ENCODE peak calls at places on chromosome 1, in seven cellular contexts. One of them, this sample, is unnamed. For H3K27me3, the result is how much of the 10 kb centered on the place peaks cover.

GRCh38 chr1:110390692-110391232 is at the start of gene SLC16A4:
- DNase-seq in mesendoderm: peak
- DNase-seq in stomach: no peak
- DNase-seq in right lobe of liver: no peak
- DNase-seq in dorsolateral prefrontal cortex: peak
- DNase-seq in body of pancreas: no peak
- DNase-seq in tibial artery: no peak
- DNase-seq in this sample: no peak

GRCh38 chr1:5718716-5719632 is 273.3 kb downstream of the NPHP4 start:
- DNase-seq in mesendoderm: peak
- DNase-seq in stomach: peak
- DNase-seq in right lobe of liver: no peak
- DNase-seq in dorsolateral prefrontal cortex: no peak
- DNase-seq in body of pancreas: no peak
- DNase-seq in tibial artery: peak
- DNase-seq in this sample: peak

GRCh38 chr1:236908669-236909068 is 95.6 kb downstream of the MT1HL1 start:
- DNase-seq in mesendoderm: no peak
- DNase-seq in stomach: no peak
- DNase-seq in right lobe of liver: no peak
- DNase-seq in dorsolateral prefrontal cortex: no peak
- DNase-seq in body of pancreas: no peak
- DNase-seq in tibial artery: no peak
- DNase-seq in this sample: no peak

GRCh38 chr1:155648207-155649147 is 38.5 kb downstream of the MSTO1 start:
- DNase-seq in mesendoderm: peak
- DNase-seq in stomach: peak
- DNase-seq in right lobe of liver: no peak
- DNase-seq in dorsolateral prefrontal cortex: no peak
- DNase-seq in body of pancreas: no peak
- DNase-seq in tibial artery: no peak
- DNase-seq in this sample: no peak

GRCh38 chr1:15884477-15884876 is 37.0 kb downstream of the SPEN start:
- DNase-seq in mesendoderm: no peak
- DNase-seq in stomach: no peak
- DNase-seq in right lobe of liver: no peak
- DNase-seq in dorsolateral prefrontal cortex: no peak
- DNase-seq in body of pancreas: no peak
- DNase-seq in tibial artery: no peak
- DNase-seq in this sample: no peak

GRCh38 chr1:11099310-11100148 is at the start of gene EXOSC10:
- DNase-seq in mesendoderm: peak
- DNase-seq in stomach: peak
- DNase-seq in right lobe of liver: peak
- DNase-seq in dorsolateral prefrontal cortex: peak
- DNase-seq in body of pancreas: peak
- DNase-seq in tibial artery: peak
- DNase-seq in this sample: peak

GRCh38 chr1:14896381-14897079 is 257.0 kb upstream of the TMEM51 start:
- DNase-seq in mesendoderm: peak
- DNase-seq in stomach: no peak
- DNase-seq in right lobe of liver: no peak
- DNase-seq in dorsolateral prefrontal cortex: no peak
- DNase-seq in body of pancreas: no peak
- DNase-seq in tibial artery: no peak
- DNase-seq in this sample: no peak

GRCh38 chr1:26363549-26364448 is 8.8 kb downstream of the ZNF683 start:
- DNase-seq in mesendoderm: peak
- DNase-seq in stomach: peak
- DNase-seq in right lobe of liver: peak
- DNase-seq in dorsolateral prefrontal cortex: peak
- DNase-seq in body of pancreas: peak
- DNase-seq in tibial artery: peak
- DNase-seq in this sample: peak

GRCh38 chr1:224852901-224853568 is 76.4 kb upstream of the DNAH14 start:
- DNase-seq in mesendoderm: peak
- DNase-seq in stomach: no peak
- DNase-seq in right lobe of liver: no peak
- DNase-seq in dorsolateral prefrontal cortex: no peak
- DNase-seq in body of pancreas: no peak
- DNase-seq in tibial artery: no peak
- DNase-seq in this sample: no peak

GRCh38 chr1:34362949-34363348 is 186.2 kb downstream of the C1orf94 start:
- DNase-seq in mesendoderm: no peak
- DNase-seq in stomach: no peak
- DNase-seq in right lobe of liver: no peak
- DNase-seq in dorsolateral prefrontal cortex: no peak
- DNase-seq in body of pancreas: no peak
- DNase-seq in tibial artery: no peak
- DNase-seq in this sample: no peak

GRCh38 chr1:2935184-2935583 is 86.1 kb upstream of the ACTRT2 start:
- DNase-seq in mesendoderm: no peak
- DNase-seq in stomach: no peak
- DNase-seq in right lobe of liver: peak
- DNase-seq in dorsolateral prefrontal cortex: no peak
- DNase-seq in body of pancreas: no peak
- DNase-seq in tibial artery: no peak
- DNase-seq in this sample: no peak

GRCh38 chr1:2932671-2933350 is 88.5 kb upstream of the ACTRT2 start:
- DNase-seq in mesendoderm: no peak
- DNase-seq in stomach: no peak
- DNase-seq in right lobe of liver: peak
- DNase-seq in dorsolateral prefrontal cortex: no peak
- DNase-seq in body of pancreas: no peak
- DNase-seq in tibial artery: no peak
- DNase-seq in this sample: peak

GRCh38 chr1:2934173-2934540 is 87.1 kb upstream of the ACTRT2 start:
- DNase-seq in mesendoderm: no peak
- DNase-seq in stomach: no peak
- DNase-seq in right lobe of liver: peak
- DNase-seq in dorsolateral prefrontal cortex: no peak
- DNase-seq in body of pancreas: no peak
- DNase-seq in tibial artery: no peak
- DNase-seq in this sample: peak

GRCh38 chr1:2934642-2935081 is 86.6 kb upstream of the ACTRT2 start:
- DNase-seq in mesendoderm: no peak
- DNase-seq in stomach: no peak
- DNase-seq in right lobe of liver: peak
- DNase-seq in dorsolateral prefrontal cortex: no peak
- DNase-seq in body of pancreas: no peak
- DNase-seq in tibial artery: no peak
- DNase-seq in this sample: peak

GRCh38 chr1:2933431-2934172 is 87.7 kb upstream of the ACTRT2 start:
- DNase-seq in mesendoderm: no peak
- DNase-seq in stomach: no peak
- DNase-seq in right lobe of liver: peak
- DNase-seq in dorsolateral prefrontal cortex: no peak
- DNase-seq in body of pancreas: no peak
- DNase-seq in tibial artery: no peak
- DNase-seq in this sample: peak
- H3K27me3 ChIP-seq in mesendoderm: under half
- H3K27me3 ChIP-seq in stomach: half or more
- H3K27me3 ChIP-seq in right lobe of liver: under half
- H3K27me3 ChIP-seq in dorsolateral prefrontal cortex: under half
- H3K27me3 ChIP-seq in body of pancreas: under half
- H3K27me3 ChIP-seq in tibial artery: under half
- H3K27me3 ChIP-seq in this sample: under half

GRCh38 chr1:212528501-212528900 is 80.1 kb upstream of the ATF3 start:
- DNase-seq in mesendoderm: no peak
- DNase-seq in stomach: no peak
- DNase-seq in right lobe of liver: no peak
- DNase-seq in dorsolateral prefrontal cortex: no peak
- DNase-seq in body of pancreas: no peak
- DNase-seq in tibial artery: no peak
- DNase-seq in this sample: no peak

GRCh38 chr1:212526111-212526491 is 82.5 kb upstream of the ATF3 start:
- DNase-seq in mesendoderm: no peak
- DNase-seq in stomach: no peak
- DNase-seq in right lobe of liver: no peak
- DNase-seq in dorsolateral prefrontal cortex: no peak
- DNase-seq in body of pancreas: no peak
- DNase-seq in tibial artery: no peak
- DNase-seq in this sample: no peak

GRCh38 chr1:212529211-212529731 is 79.3 kb upstream of the ATF3 start:
- DNase-seq in mesendoderm: no peak
- DNase-seq in stomach: no peak
- DNase-seq in right lobe of liver: no peak
- DNase-seq in dorsolateral prefrontal cortex: no peak
- DNase-seq in body of pancreas: no peak
- DNase-seq in tibial artery: no peak
- DNase-seq in this sample: no peak

GRCh38 chr1:212520746-212521145 is 87.8 kb upstream of the ATF3 start:
- DNase-seq in mesendoderm: no peak
- DNase-seq in stomach: no peak
- DNase-seq in right lobe of liver: no peak
- DNase-seq in dorsolateral prefrontal cortex: no peak
- DNase-seq in body of pancreas: no peak
- DNase-seq in tibial artery: no peak
- DNase-seq in this sample: no peak

GRCh38 chr1:212525479-212526110 is 83.0 kb upstream of the ATF3 start:
- DNase-seq in mesendoderm: no peak
- DNase-seq in stomach: no peak
- DNase-seq in right lobe of liver: no peak
- DNase-seq in dorsolateral prefrontal cortex: no peak
- DNase-seq in body of pancreas: no peak
- DNase-seq in tibial artery: no peak
- DNase-seq in this sample: no peak
- H3K4me3 ChIP-seq in mesendoderm: no peak
- H3K4me3 ChIP-seq in stomach: no peak
- H3K4me3 ChIP-seq in right lobe of liver: no peak
- H3K4me3 ChIP-seq in dorsolateral prefrontal cortex: no peak
- H3K4me3 ChIP-seq in body of pancreas: no peak
- H3K4me3 ChIP-seq in tibial artery: no peak
- H3K4me3 ChIP-seq in this sample: no peak

GRCh38 chr1:226557424-226557823 is 8.9 kb downstream of the STUM start:
- DNase-seq in mesendoderm: no peak
- DNase-seq in stomach: no peak
- DNase-seq in right lobe of liver: no peak
- DNase-seq in dorsolateral prefrontal cortex: no peak
- DNase-seq in body of pancreas: no peak
- DNase-seq in tibial artery: no peak
- DNase-seq in this sample: no peak
- H3K27me3 ChIP-seq in mesendoderm: under half
- H3K27me3 ChIP-seq in stomach: under half
- H3K27me3 ChIP-seq in right lobe of liver: under half
- H3K27me3 ChIP-seq in dorsolateral prefrontal cortex: under half
- H3K27me3 ChIP-seq in body of pancreas: under half
- H3K27me3 ChIP-seq in tibial artery: under half
- H3K27me3 ChIP-seq in this sample: under half

GRCh38 chr1:243944429-243945160 is 94.6 kb upstream of the AKT3 start:
- DNase-seq in mesendoderm: peak
- DNase-seq in stomach: no peak
- DNase-seq in right lobe of liver: no peak
- DNase-seq in dorsolateral prefrontal cortex: no peak
- DNase-seq in body of pancreas: no peak
- DNase-seq in tibial artery: no peak
- DNase-seq in this sample: no peak
- H3K4me3 ChIP-seq in mesendoderm: no peak
- H3K4me3 ChIP-seq in stomach: no peak
- H3K4me3 ChIP-seq in right lobe of liver: no peak
- H3K4me3 ChIP-seq in dorsolateral prefrontal cortex: no peak
- H3K4me3 ChIP-seq in body of pancreas: no peak
- H3K4me3 ChIP-seq in tibial artery: no peak
- H3K4me3 ChIP-seq in this sample: no peak

GRCh38 chr1:3244025-3244424 is 175.0 kb downstream of the PRDM16 start:
- DNase-seq in mesendoderm: no peak
- DNase-seq in stomach: no peak
- DNase-seq in right lobe of liver: no peak
- DNase-seq in dorsolateral prefrontal cortex: no peak
- DNase-seq in body of pancreas: no peak
- DNase-seq in tibial artery: no peak
- DNase-seq in this sample: no peak

GRCh38 chr1:3245768-3246167 is 176.8 kb downstream of the PRDM16 start:
- DNase-seq in mesendoderm: no peak
- DNase-seq in stomach: no peak
- DNase-seq in right lobe of liver: no peak
- DNase-seq in dorsolateral prefrontal cortex: no peak
- DNase-seq in body of pancreas: no peak
- DNase-seq in tibial artery: no peak
- DNase-seq in this sample: no peak

GRCh38 chr1:3243304-3243703 is 174.3 kb downstream of the PRDM16 start:
- DNase-seq in mesendoderm: no peak
- DNase-seq in stomach: no peak
- DNase-seq in right lobe of liver: no peak
- DNase-seq in dorsolateral prefrontal cortex: no peak
- DNase-seq in body of pancreas: no peak
- DNase-seq in tibial artery: no peak
- DNase-seq in this sample: no peak

GRCh38 chr1:3245344-3245743 is 176.3 kb downstream of the PRDM16 start:
- DNase-seq in mesendoderm: no peak
- DNase-seq in stomach: no peak
- DNase-seq in right lobe of liver: no peak
- DNase-seq in dorsolateral prefrontal cortex: no peak
- DNase-seq in body of pancreas: no peak
- DNase-seq in tibial artery: no peak
- DNase-seq in this sample: no peak

DNA sequence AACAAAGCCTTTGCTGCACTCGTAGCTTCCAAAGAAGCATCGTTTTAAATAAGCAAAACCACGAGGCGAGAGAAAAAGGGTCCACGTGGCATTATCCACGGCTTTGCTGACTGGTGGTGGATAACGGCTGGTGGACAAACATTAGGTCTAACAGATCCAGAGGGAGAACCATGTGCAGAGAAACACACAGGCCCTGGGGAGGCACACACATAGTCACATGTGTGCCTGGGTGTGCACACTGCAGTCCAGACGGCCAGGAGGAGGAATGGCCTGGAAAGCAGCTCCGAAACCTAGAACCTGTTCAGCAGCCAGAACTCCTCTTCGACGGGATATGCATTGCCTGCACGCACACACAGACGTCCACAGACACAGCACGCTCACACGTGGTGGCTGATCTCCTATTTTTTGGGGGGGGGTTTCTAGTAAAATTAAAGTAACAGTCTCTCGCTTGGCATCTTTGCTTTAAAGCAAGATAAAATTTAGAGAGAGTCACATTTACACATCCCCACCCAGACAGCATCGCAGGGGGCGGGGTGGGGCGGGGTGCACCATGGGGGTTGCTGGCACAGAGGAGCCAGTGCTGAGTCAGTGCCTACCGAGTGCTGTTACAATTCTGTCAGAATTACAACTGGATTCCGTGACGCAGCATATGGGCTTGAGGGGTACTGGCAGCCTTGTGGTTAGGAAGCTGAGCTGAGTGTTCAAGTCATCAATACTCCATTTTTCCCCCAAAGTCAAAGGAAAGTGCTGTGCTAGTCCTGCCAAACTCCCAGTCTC is 175.7 kb downstream of the PRDM16 start:
- DNase-seq in mesendoderm: no peak
- DNase-seq in stomach: no peak
- DNase-seq in right lobe of liver: no peak
- DNase-seq in dorsolateral prefrontal cortex: no peak
- DNase-seq in body of pancreas: no peak
- DNase-seq in tibial artery: no peak
- DNase-seq in this sample: no peak
- H3K27me3 ChIP-seq in mesendoderm: under half
- H3K27me3 ChIP-seq in stomach: half or more
- H3K27me3 ChIP-seq in right lobe of liver: under half
- H3K27me3 ChIP-seq in dorsolateral prefrontal cortex: under half
- H3K27me3 ChIP-seq in body of pancreas: under half
- H3K27me3 ChIP-seq in tibial artery: under half
- H3K27me3 ChIP-seq in this sample: half or more